ENCODE peak calls at places on chromosome 6, in six cellular contexts. One of them, this sample, is unnamed.
A peak's percentile ranks its signal among the peaks of the same experiment; 100 is the strongest.

GRCh38 chr6:1615651-1616420 is 6.1 kb downstream of the FOXC1 start:
- DNase-seq in foreskin fibroblast: no peak
- DNase-seq in heart left ventricle: no peak
- DNase-seq in IMR-90: no peak
- DNase-seq in GM06990: no peak
- DNase-seq in upper lobe of right lung: no peak
- DNase-seq in this sample: no peak

GRCh38 chr6:1792989-1793388 is 183.3 kb downstream of the FOXC1 start:
- DNase-seq in IMR-90: peak; percentile 10
- DNase-seq in GM06990: no peak
- DNase-seq in foreskin fibroblast: no peak
- DNase-seq in heart left ventricle: no peak
- DNase-seq in upper lobe of right lung: no peak
- DNase-seq in this sample: peak; percentile 45

GRCh38 chr6:53347921-53348435 is 772 bp downstream of the ELOVL5 start:
- DNase-seq in heart left ventricle: peak; percentile 81
- DNase-seq in GM06990: peak; percentile 71
- DNase-seq in foreskin fibroblast: peak; percentile 69
- DNase-seq in upper lobe of right lung: peak; percentile 86
- DNase-seq in IMR-90: peak; percentile 52
- DNase-seq in this sample: peak; percentile 55

GRCh38 chr6:56025785-56026184 is 150.4 kb upstream of the BMP5 start:
- DNase-seq in upper lobe of right lung: no peak
- DNase-seq in heart left ventricle: no peak
- DNase-seq in foreskin fibroblast: no peak
- DNase-seq in GM06990: no peak
- DNase-seq in IMR-90: peak; percentile 1
- DNase-seq in this sample: no peak

GRCh38 chr6:149129401-149130077 is 188.0 kb upstream of the TAB2 start:
- DNase-seq in upper lobe of right lung: no peak
- DNase-seq in GM06990: no peak
- DNase-seq in foreskin fibroblast: peak; percentile 83
- DNase-seq in heart left ventricle: peak; percentile 32
- DNase-seq in IMR-90: peak; percentile 65
- DNase-seq in this sample: peak; percentile 12

GRCh38 chr6:71287926-71288227 is 734 bp upstream of the OGFRL1 start:
- DNase-seq in heart left ventricle: no peak
- DNase-seq in foreskin fibroblast: no peak
- DNase-seq in GM06990: no peak
- DNase-seq in IMR-90: no peak
- DNase-seq in upper lobe of right lung: no peak
- DNase-seq in this sample: no peak

GRCh38 chr6:143457563-143458359 is 7.2 kb downstream of the PEX3 start:
- DNase-seq in heart left ventricle: no peak
- DNase-seq in foreskin fibroblast: no peak
- DNase-seq in IMR-90: peak; percentile 21
- DNase-seq in upper lobe of right lung: no peak
- DNase-seq in GM06990: no peak
- DNase-seq in this sample: no peak

GRCh38 chr6:3549314-3549940 is 92.6 kb upstream of the SLC22A23 start:
- DNase-seq in heart left ventricle: no peak
- DNase-seq in upper lobe of right lung: no peak
- DNase-seq in GM06990: no peak
- DNase-seq in IMR-90: no peak
- DNase-seq in foreskin fibroblast: no peak
- DNase-seq in this sample: no peak

GRCh38 chr6:145705561-145705960 is 29.8 kb downstream of the EPM2A start:
- DNase-seq in foreskin fibroblast: peak; percentile 48
- DNase-seq in heart left ventricle: no peak
- DNase-seq in upper lobe of right lung: no peak
- DNase-seq in IMR-90: peak; percentile 78
- DNase-seq in GM06990: no peak
- DNase-seq in this sample: no peak

GRCh38 chr6:12150812-12151432 is 138.8 kb downstream of the HIVEP1 start:
- DNase-seq in GM06990: no peak
- DNase-seq in IMR-90: no peak
- DNase-seq in heart left ventricle: no peak
- DNase-seq in upper lobe of right lung: peak; percentile 62
- DNase-seq in foreskin fibroblast: no peak
- DNase-seq in this sample: peak; percentile 49

GRCh38 chr6:30724906-30725667 is 4.9 kb downstream of the TUBB start:
- DNase-seq in GM06990: no peak
- DNase-seq in foreskin fibroblast: no peak
- DNase-seq in heart left ventricle: no peak
- DNase-seq in upper lobe of right lung: no peak
- DNase-seq in IMR-90: peak; percentile 16
- DNase-seq in this sample: peak; percentile 27

GRCh38 chr6:155377061-155377460 is 62.8 kb upstream of the TFB1M start:
- DNase-seq in upper lobe of right lung: no peak
- DNase-seq in heart left ventricle: no peak
- DNase-seq in IMR-90: peak; percentile 96
- DNase-seq in foreskin fibroblast: peak; percentile 78
- DNase-seq in GM06990: no peak
- DNase-seq in this sample: no peak

GRCh38 chr6:99348823-99349619 is 453 bp downstream of the FAXC start:
- DNase-seq in foreskin fibroblast: no peak
- DNase-seq in upper lobe of right lung: peak; percentile 63
- DNase-seq in GM06990: no peak
- DNase-seq in IMR-90: peak; percentile 3
- DNase-seq in heart left ventricle: no peak
- DNase-seq in this sample: no peak

GRCh38 chr6:147166360-147166944 is 37.8 kb upstream of the STXBP5 start:
- DNase-seq in foreskin fibroblast: no peak
- DNase-seq in IMR-90: peak; percentile 18
- DNase-seq in upper lobe of right lung: no peak
- DNase-seq in heart left ventricle: no peak
- DNase-seq in GM06990: no peak
- DNase-seq in this sample: no peak

GRCh38 chr6:39228111-39228971 is 934 bp downstream of the KCNK5 start:
- DNase-seq in GM06990: no peak
- DNase-seq in IMR-90: no peak
- DNase-seq in heart left ventricle: no peak
- DNase-seq in foreskin fibroblast: no peak
- DNase-seq in upper lobe of right lung: no peak
- DNase-seq in this sample: no peak

GRCh38 chr6:31892821-31893220 is 4.7 kb downstream of the EHMT2 start:
- DNase-seq in IMR-90: no peak
- DNase-seq in upper lobe of right lung: no peak
- DNase-seq in GM06990: no peak
- DNase-seq in foreskin fibroblast: no peak
- DNase-seq in heart left ventricle: no peak
- DNase-seq in this sample: no peak

GRCh38 chr6:24694198-24694597 is 24.8 kb downstream of the C6orf62 start:
- DNase-seq in foreskin fibroblast: no peak
- DNase-seq in upper lobe of right lung: no peak
- DNase-seq in IMR-90: no peak
- DNase-seq in heart left ventricle: no peak
- DNase-seq in GM06990: no peak
- DNase-seq in this sample: no peak

GRCh38 chr6:41545174-41545702 is 943 bp upstream of the FOXP4 start:
- DNase-seq in upper lobe of right lung: no peak
- DNase-seq in IMR-90: no peak
- DNase-seq in GM06990: no peak
- DNase-seq in foreskin fibroblast: no peak
- DNase-seq in heart left ventricle: no peak
- DNase-seq in this sample: no peak

GRCh38 chr6:44202972-44203750 is 13.6 kb upstream of the MYMX start:
- DNase-seq in upper lobe of right lung: no peak
- DNase-seq in GM06990: no peak
- DNase-seq in foreskin fibroblast: no peak
- DNase-seq in IMR-90: no peak
- DNase-seq in heart left ventricle: no peak
- DNase-seq in this sample: no peak

GRCh38 chr6:14031516-14031915 is 86.1 kb upstream of the CD83 start:
- DNase-seq in heart left ventricle: no peak
- DNase-seq in upper lobe of right lung: no peak
- DNase-seq in GM06990: no peak
- DNase-seq in foreskin fibroblast: no peak
- DNase-seq in IMR-90: peak; percentile 36
- DNase-seq in this sample: no peak

GRCh38 chr6:87155920-87156600 is 695 bp downstream of the ZNF292 start:
- DNase-seq in foreskin fibroblast: no peak
- DNase-seq in IMR-90: peak; percentile 46
- DNase-seq in heart left ventricle: peak; percentile 56
- DNase-seq in upper lobe of right lung: peak; percentile 77
- DNase-seq in GM06990: no peak
- DNase-seq in this sample: peak; percentile 48

GRCh38 chr6:119127627-119128026 is 49.2 kb upstream of the FAM184A start:
- DNase-seq in GM06990: no peak
- DNase-seq in foreskin fibroblast: no peak
- DNase-seq in upper lobe of right lung: no peak
- DNase-seq in IMR-90: no peak
- DNase-seq in heart left ventricle: no peak
- DNase-seq in this sample: no peak

GRCh38 chr6:73854998-73855718 is 159.2 kb downstream of the CD109 start:
- DNase-seq in heart left ventricle: no peak
- DNase-seq in upper lobe of right lung: no peak
- DNase-seq in foreskin fibroblast: peak; percentile 41
- DNase-seq in GM06990: no peak
- DNase-seq in IMR-90: peak; percentile 73
- DNase-seq in this sample: peak; percentile 72

GRCh38 chr6:93624408-93624807 is 205.0 kb upstream of the EPHA7 start:
- DNase-seq in IMR-90: no peak
- DNase-seq in upper lobe of right lung: no peak
- DNase-seq in GM06990: no peak
- DNase-seq in foreskin fibroblast: no peak
- DNase-seq in heart left ventricle: no peak
- DNase-seq in this sample: no peak

GRCh38 chr6:47603995-47604394 is 94.4 kb upstream of the ADGRF4 start:
- DNase-seq in GM06990: no peak
- DNase-seq in heart left ventricle: no peak
- DNase-seq in upper lobe of right lung: no peak
- DNase-seq in foreskin fibroblast: no peak
- DNase-seq in IMR-90: no peak
- DNase-seq in this sample: no peak

GRCh38 chr6:73262701-73263569 is at the start of gene KHDC1:
- DNase-seq in GM06990: peak; percentile 85
- DNase-seq in IMR-90: peak; percentile 54
- DNase-seq in heart left ventricle: peak; percentile 55
- DNase-seq in upper lobe of right lung: peak; percentile 78
- DNase-seq in foreskin fibroblast: peak; percentile 32
- DNase-seq in this sample: peak; percentile 83

GRCh38 chr6:3194535-3195376 is 32.7 kb downstream of the TUBB2B start:
- DNase-seq in IMR-90: peak; percentile 46
- DNase-seq in GM06990: no peak
- DNase-seq in foreskin fibroblast: no peak
- DNase-seq in heart left ventricle: no peak
- DNase-seq in upper lobe of right lung: no peak
- DNase-seq in this sample: peak; percentile 70

GRCh38 chr6:131231886-131232285 is 96.6 kb downstream of the AKAP7 start:
- DNase-seq in IMR-90: no peak
- DNase-seq in foreskin fibroblast: no peak
- DNase-seq in upper lobe of right lung: no peak
- DNase-seq in heart left ventricle: no peak
- DNase-seq in GM06990: no peak
- DNase-seq in this sample: no peak
- TF ChIP-seq CTCF in IMR-90: no peak
- TF ChIP-seq CTCF in foreskin fibroblast: no peak
- TF ChIP-seq CTCF in upper lobe of right lung: no peak
- TF ChIP-seq CTCF in heart left ventricle: no peak
- TF ChIP-seq CTCF in GM06990: no peak
- TF ChIP-seq CTCF in this sample: no peak

GRCh38 chr6:158558415-158559306 is 1.2 kb upstream of the TMEM181 start:
- DNase-seq in IMR-90: no peak
- DNase-seq in heart left ventricle: no peak
- DNase-seq in GM06990: no peak
- DNase-seq in foreskin fibroblast: no peak
- DNase-seq in upper lobe of right lung: no peak
- DNase-seq in this sample: no peak
- H3K4me3 ChIP-seq in IMR-90: no peak overlapping the region
- H3K4me3 ChIP-seq in heart left ventricle: no peak overlapping the region
- H3K4me3 ChIP-seq in GM06990: no peak overlapping the region
- H3K4me3 ChIP-seq in foreskin fibroblast: no peak overlapping the region
- H3K4me3 ChIP-seq in upper lobe of right lung: no peak overlapping the region
- H3K4me3 ChIP-seq in this sample: no peak overlapping the region

DNA sequence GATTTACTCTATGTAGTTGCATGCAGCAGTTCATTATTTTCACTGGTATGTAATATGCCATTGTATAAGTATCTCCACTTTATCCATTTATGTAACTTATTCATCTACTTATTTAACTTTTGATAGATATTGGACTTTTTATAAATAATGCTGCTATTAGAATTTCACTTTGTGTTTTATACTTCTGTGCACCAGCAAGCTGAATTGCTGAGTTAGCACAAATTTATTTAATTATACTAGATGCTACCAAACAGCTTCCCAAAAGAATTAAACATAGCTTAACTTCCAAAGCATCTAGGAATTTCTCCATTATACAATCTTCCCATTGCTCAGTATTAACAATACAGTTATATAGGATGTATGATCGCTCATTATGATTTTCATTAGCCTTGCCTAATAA is 308.0 kb upstream of the FKBP1C start:
- DNase-seq in foreskin fibroblast: no peak
- DNase-seq in GM06990: no peak
- DNase-seq in upper lobe of right lung: no peak
- DNase-seq in heart left ventricle: no peak
- DNase-seq in IMR-90: no peak
- DNase-seq in this sample: no peak
- TF ChIP-seq CTCF in foreskin fibroblast: no peak
- TF ChIP-seq CTCF in GM06990: no peak
- TF ChIP-seq CTCF in upper lobe of right lung: no peak
- TF ChIP-seq CTCF in heart left ventricle: no peak
- TF ChIP-seq CTCF in IMR-90: no peak
- TF ChIP-seq CTCF in this sample: no peak

GRCh38 chr6:107328081-107328480 is 131.3 kb downstream of the PDSS2 start:
- DNase-seq in foreskin fibroblast: no peak
- DNase-seq in heart left ventricle: no peak
- DNase-seq in GM06990: no peak
- DNase-seq in IMR-90: no peak
- DNase-seq in upper lobe of right lung: no peak
- DNase-seq in this sample: no peak
- H3K4me3 ChIP-seq in foreskin fibroblast: no peak overlapping the region
- H3K4me3 ChIP-seq in heart left ventricle: no peak overlapping the region
- H3K4me3 ChIP-seq in GM06990: no peak overlapping the region
- H3K4me3 ChIP-seq in IMR-90: no peak overlapping the region
- H3K4me3 ChIP-seq in upper lobe of right lung: no peak overlapping the region
- H3K4me3 ChIP-seq in this sample: no peak overlapping the region

GRCh38 chr6:10030942-10031537 is 383.8 kb downstream of the TFAP2A start:
- DNase-seq in IMR-90: no peak
- DNase-seq in foreskin fibroblast: no peak
- DNase-seq in upper lobe of right lung: no peak
- DNase-seq in heart left ventricle: no peak
- DNase-seq in GM06990: no peak
- DNase-seq in this sample: peak; percentile 18
- TF ChIP-seq CTCF in IMR-90: no peak
- TF ChIP-seq CTCF in foreskin fibroblast: peak; percentile 41
- TF ChIP-seq CTCF in upper lobe of right lung: peak; percentile 56
- TF ChIP-seq CTCF in heart left ventricle: peak; percentile 36
- TF ChIP-seq CTCF in GM06990: peak; percentile 52
- TF ChIP-seq CTCF in this sample: peak; percentile 45

This sample was measured in GM12865.